ENCODE peak calls at places on chromosomes 1 and 21, in four cellular contexts. P is HepG2, K is K562, D is H1. B is an unnamed sample.

GRCh38 chr1:241229216-241229615 is 127.8 kb downstream of the RGS7 start:
- DNase-seq in P (no peak), D (no peak), K (no peak), B (no peak)

GRCh38 chr21:41387042-41387819 is 25.4 kb downstream of the MX2 start:
- DNase-seq in P (no peak), D (no peak), K (no peak), B (no peak)

GRCh38 chr1:210302501-210302900 is 26.2 kb upstream of the HHAT start:
- DNase-seq in D (no peak), P (no peak), K (no peak), B (no peak)

GRCh38 chr21:26719750-26720149 is 125.5 kb downstream of the ADAMTS1 start:
- DNase-seq in P (no peak), K (no peak), D (no peak), B (no peak)

GRCh38 chr1:207752456-207753132 is 740 bp downstream of the CD46 start:
- DNase-seq in P (peak; percentile 87), D (no peak), K (no peak), B (no peak)

GRCh38 chr1:236472850-236473788 is 50.7 kb upstream of the LGALS8 start:
- DNase-seq in D (no peak), P (no peak), K (no peak), B (no peak)

GRCh38 chr1:212238552-212238951 is 46.7 kb upstream of the PPP2R5A start:
- DNase-seq in P (no peak), D (no peak), K (no peak), B (no peak)

GRCh38 chr1:59066231-59066630 is 230.7 kb upstream of the FGGY start:
- DNase-seq in D (no peak), P (no peak), K (no peak), B (no peak)

GRCh38 chr1:53511933-53512806 is 53.0 kb downstream of the DMRTB1 start:
- DNase-seq in P (no peak), K (no peak), D (no peak), B (no peak)

GRCh38 chr1:64549464-64550239 is 79.7 kb downstream of the CACHD1 start:
- DNase-seq in D (no peak), P (no peak), K (no peak), B (no peak)

GRCh38 chr1:154241703-154242352 is 21.1 kb downstream of the UBAP2L start:
- DNase-seq in P (no peak), K (no peak), D (no peak), B (no peak)

GRCh38 chr1:107617456-107617855 is 347.5 kb downstream of the VAV3 start:
- DNase-seq in P (no peak), D (no peak), K (no peak), B (no peak)

GRCh38 chr1:67060811-67061218 is 6.9 kb upstream of the SLC35D1 start:
- DNase-seq in D (no peak), P (peak; percentile 54), K (peak; percentile 18), B (no peak)

GRCh38 chr1:22048351-22049192 is 3.9 kb upstream of the CDC42 start:
- DNase-seq in D (no peak), P (peak; percentile 85), K (peak; percentile 94), B (peak; percentile 75)

DNA sequence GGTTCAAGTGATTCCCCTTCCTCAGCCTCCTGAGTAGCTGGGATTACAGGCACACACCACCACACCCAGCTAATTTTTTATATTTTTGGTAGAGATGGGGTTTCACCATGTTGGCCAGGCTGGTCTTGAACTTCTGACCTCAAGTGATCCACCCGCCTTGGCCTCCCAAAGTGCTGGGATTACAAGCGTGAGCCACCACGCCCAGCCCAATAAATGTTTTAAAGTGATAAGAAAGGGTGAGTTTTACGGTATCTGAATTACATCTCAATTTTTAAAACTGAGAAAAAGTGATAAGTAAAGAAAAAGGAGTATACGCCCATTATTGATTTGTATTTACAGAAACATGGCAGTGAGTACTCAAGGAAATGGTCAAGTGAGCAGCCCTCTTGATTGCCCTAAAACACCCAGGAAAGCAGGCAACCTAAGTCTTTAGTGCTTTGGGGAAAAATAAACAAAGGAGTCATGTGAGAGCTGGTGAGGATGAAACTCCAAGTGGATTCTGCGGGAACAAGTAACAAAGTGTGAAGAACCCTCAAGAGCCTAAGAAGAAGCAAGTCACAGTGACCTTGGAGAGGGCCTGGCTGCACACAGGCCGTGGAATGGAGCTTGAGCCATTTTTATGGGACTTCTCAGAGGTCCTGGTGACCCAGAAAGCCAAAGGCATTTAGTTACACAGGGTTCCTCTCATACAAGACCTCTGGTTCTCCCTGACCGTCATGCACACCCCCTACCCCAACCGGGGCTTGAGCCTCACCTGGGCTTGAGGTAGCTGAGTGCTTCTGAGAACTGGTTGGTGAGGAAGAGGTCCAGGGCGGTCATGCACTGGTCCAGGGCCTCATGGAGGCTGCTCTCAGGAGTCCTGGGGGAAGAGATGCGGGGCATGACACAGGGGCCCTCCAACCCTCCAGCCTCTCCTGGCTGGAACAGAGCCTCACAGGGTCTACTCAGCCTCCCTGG is 9.1 kb downstream of the TTC39A start:
- DNase-seq in K (no peak), P (no peak), D (no peak), B (no peak)
- TF ChIP-seq ATF3 in K (no peak), P (no peak), D (no peak), B (no peak)

GRCh38 chr21:17802568-17802967 is 16.6 kb downstream of the C21orf91 start:
- DNase-seq in K (no peak), D (no peak), P (no peak), B (no peak)
- TF ChIP-seq RFX5 in K (no peak), D (no peak), P (no peak), B (no peak)

DNA sequence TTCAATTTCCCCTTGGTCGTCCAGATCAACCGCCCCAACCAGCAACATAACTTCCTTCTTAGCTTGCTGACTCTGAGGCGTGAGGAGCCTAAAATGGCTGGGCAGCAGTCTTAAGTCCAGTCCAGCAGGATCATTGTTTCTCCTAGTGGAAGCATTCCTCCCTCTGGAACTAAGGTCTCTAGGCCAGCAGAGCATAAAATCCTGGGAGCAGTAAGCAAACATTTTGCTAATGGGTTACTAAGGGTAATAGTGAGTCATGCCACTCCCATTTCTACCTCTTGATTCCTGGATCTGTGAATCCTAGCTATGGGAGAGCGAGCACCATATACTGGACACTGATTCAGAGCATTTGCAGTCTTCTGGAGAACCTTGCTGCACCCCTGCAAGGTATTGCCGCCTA is 59.9 kb downstream of the ADSS2 start:
- DNase-seq in D (no peak), K (no peak), P (peak; percentile 32), B (no peak)
- TF ChIP-seq ATF3 in D (no peak), K (no peak), P (no peak), B (no peak)

DNA sequence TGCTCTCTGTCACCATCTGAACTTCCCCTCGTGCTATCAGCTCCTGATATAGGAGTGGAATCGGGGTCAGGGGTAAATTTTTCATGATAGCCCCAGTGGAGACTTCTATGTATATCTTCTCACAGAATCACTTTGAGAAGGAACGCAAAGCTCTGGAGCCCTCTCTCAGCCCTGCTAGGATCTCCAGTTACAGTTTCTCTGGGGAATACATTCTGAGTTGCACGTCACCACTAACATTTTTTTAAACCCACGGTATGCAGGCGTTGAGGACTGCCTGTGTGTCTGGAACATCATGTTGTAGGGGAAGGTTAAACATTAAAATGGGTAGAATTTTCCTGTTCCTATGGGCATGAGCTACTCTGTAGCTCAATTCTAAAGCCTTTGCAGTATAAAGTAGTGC is 116.4 kb upstream of the FAM78B start:
- DNase-seq in K (no peak), D (no peak), P (no peak), B (no peak)
- TF ChIP-seq RFX5 in K (no peak), D (no peak), P (no peak), B (no peak)

GRCh38 chr1:112057736-112058135 is 68.3 kb upstream of the KCND3 start:
- DNase-seq in D (no peak), K (no peak), P (no peak), B (no peak)

GRCh38 chr1:112056354-112056753 is 66.9 kb upstream of the KCND3 start:
- DNase-seq in D (no peak), K (no peak), P (no peak), B (no peak)

GRCh38 chr1:112061056-112061455 is 71.6 kb upstream of the KCND3 start:
- DNase-seq in P (no peak), K (no peak), D (no peak), B (no peak)

GRCh38 chr1:112060266-112060665 is 70.8 kb upstream of the KCND3 start:
- DNase-seq in P (no peak), K (no peak), D (no peak), B (no peak)

GRCh38 chr1:112058815-112059450 is 69.5 kb upstream of the KCND3 start:
- DNase-seq in K (peak; percentile 22), D (peak; percentile 3), P (peak; percentile 5), B (no peak)
- TF ChIP-seq ATF3 in K (no peak), D (no peak), P (no peak), B (no peak)

GRCh38 chr1:203112451-203112850 is 15.1 kb upstream of the ADORA1 start:
- DNase-seq in P (no peak), D (no peak), K (no peak), B (no peak)
- TF ChIP-seq RFX5 in P (no peak), D (no peak), K (no peak), B (no peak)

DNA sequence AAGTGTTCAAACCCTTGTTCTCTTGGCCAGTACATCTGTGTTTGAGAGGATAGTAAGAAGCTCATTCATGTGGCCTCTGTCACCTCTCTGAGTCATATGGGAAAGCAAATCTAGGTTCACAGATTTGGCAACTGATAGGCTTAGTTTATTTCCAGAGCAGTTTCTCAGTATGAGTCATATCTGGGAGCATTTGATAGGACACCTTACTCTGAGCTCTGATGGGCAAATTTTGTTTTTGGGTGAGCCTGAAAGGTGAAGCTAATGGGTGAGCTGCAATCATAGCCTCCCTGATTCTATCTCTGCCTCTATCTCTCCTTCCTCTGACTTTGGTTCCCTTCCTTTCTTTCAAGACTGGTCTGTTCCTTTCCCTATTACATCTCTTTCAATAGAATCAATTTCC is 134.4 kb downstream of the S1PR1 start:
- DNase-seq in D (no peak), K (no peak), P (peak; percentile 1), B (peak; percentile 96)
- TF ChIP-seq ATF3 in D (no peak), K (no peak), P (no peak), B (no peak)

B was measured in GM12878.